ENCODE peak calls at places on chromosomes 7 and 10, in four cellular contexts. F is CD8-positive, alpha-beta T cell; A is right cardiac atrium; M is astrocyte of the spinal cord. T is an unnamed sample.

GRCh38 chr10:100562008-100562672 is 26.4 kb downstream of the HIF1AN start:
- DNase-seq in F (peak), A (peak), M (peak), T (no peak)

GRCh38 chr10:125201108-125201524 is 40.8 kb upstream of the CTBP2 start:
- DNase-seq in F (no peak), A (no peak), M (peak), T (peak)

GRCh38 chr10:10609379-10609955 is 408.2 kb upstream of the CELF2 start:
- DNase-seq in F (no peak), A (no peak), M (no peak), T (no peak)

GRCh38 chr10:93081296-93081695 is 7.6 kb downstream of the CYP26A1 start:
- DNase-seq in F (no peak), A (no peak), M (no peak), T (no peak)

GRCh38 chr7:22834028-22834427 is 11.4 kb upstream of the TOMM7 start:
- DNase-seq in F (no peak), A (no peak), M (no peak), T (no peak)

GRCh38 chr10:70321897-70322890 is 38.4 kb upstream of the NPFFR1 start:
- DNase-seq in F (no peak), A (peak), M (no peak), T (no peak)

GRCh38 chr10:11318812-11319598 is 292.4 kb downstream of the USP6NL start:
- DNase-seq in F (no peak), A (no peak), M (no peak), T (no peak)

GRCh38 chr7:108294595-108294994 is 161.6 kb downstream of the NRCAM start:
- DNase-seq in F (no peak), A (no peak), M (no peak), T (peak)

GRCh38 chr10:123455861-123456260 is 210.3 kb upstream of the GPR26 start:
- DNase-seq in F (no peak), A (no peak), M (no peak), T (no peak)

GRCh38 chr7:105439174-105439893 is 50.6 kb upstream of the SRPK2 start:
- DNase-seq in F (no peak), A (no peak), M (peak), T (no peak)

GRCh38 chr7:44224216-44224950 is 23.6 kb downstream of the YKT6 start:
- DNase-seq in F (no peak), A (peak), M (no peak), T (no peak)

DNA sequence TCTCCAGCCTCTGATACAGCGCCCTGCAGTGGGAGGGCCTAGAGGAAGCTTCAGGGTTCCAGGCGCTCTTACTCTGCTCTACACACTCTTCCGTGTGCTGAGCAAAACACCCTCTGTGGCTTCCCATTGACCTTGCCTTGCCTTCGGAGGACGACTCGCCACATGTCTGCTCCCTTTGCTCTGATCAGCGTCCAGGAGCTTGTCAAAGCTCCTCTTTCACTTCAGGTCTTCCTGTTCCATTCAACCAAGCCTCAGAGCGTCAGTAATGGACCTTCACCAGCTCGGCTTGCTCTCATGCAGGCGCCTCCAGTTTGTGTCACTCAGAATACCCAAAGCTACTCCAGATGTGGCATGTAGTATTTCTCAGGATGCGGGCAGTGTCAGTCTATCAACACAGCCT is 173.9 kb downstream of the ARID5B start:
- DNase-seq in F (no peak), A (peak), M (no peak), T (no peak)
- H3K4me3 ChIP-seq in F (no peak), A (no peak), M (no peak), T (no peak)

DNA sequence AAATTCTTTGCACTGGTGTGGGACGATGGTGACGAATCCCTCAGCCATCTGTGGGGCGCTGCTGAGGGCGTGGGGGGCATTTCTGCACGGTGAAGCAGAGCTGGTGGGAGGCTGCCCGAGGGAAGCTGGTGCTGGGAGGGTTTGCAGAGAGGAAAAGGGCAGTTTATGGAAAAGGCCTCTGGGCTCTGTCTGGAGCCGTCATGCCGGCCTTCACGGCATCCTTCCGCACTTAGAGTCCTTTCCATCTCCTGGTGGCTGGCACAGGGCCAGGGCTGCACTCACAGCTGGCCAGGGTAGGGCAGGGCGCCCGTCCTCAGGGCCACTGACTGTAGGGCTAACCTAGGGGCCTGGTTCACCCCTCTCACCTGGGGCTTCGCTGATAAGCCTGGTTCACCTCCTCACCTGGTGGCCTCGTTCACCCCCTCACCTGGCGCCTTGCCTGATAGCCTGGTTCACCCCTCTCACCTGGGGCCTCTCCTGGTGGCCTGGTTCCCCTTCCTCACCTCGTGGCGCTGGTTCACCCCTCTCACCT is 598 bp upstream of the AMZ1 start:
- DNase-seq in F (no peak), A (peak), M (no peak), T (no peak)
- H3K4me3 ChIP-seq in F (no peak), A (no peak), M (no peak), T (no peak)

DNA sequence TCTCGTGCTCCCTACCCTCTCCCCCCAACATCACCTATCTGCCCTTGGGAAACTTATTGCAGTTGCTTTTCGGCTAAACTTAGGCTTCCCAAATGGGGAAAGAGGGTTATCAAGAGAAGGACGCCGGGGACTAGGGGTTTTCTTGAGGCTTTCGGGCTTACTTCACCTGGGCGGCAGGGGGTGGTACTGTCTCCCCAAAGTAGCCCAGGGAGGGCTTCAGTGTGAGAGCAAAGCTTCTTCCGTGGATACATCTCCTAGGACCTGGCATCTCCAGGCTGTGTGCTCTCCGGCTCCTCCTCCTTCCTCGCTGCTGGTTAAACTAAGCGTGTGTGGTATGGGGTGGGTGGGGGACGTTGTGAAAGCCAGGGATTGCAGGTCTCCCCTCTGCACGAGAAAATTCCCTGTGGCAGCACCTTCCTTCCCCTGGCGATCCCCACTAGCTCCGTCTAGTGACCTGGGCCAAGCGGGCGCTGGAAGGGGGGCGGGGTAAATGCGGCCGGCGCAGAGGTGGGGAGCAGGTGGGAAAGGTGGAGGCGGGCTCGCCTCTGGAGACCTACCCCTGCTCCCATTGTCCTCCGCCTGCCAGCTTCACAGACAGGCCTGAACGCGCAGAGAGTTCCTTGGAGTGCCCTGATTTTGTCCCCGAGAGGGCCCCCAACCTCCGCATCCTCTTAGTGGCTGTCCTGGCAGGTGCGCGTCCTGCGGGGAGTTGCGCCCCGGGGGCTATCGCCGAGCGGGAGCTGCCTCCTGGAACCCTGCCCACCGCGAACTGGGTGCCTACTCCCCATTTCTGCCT is 1.2 kb downstream of the PLXDC2 start:
- DNase-seq in F (no peak), A (peak), M (no peak), T (no peak)
- H3K4me3 ChIP-seq in F (no peak), A (peak), M (peak), T (no peak)

GRCh38 chr10:5449823-5450222 is 37.5 kb downstream of the NET1 start:
- DNase-seq in F (no peak), A (no peak), M (peak), T (no peak)
- H3K4me3 ChIP-seq in F (no peak), A (peak), M (peak), T (no peak)

GRCh38 chr10:43573250-43574034 is 974 bp downstream of the ZNF239 start:
- DNase-seq in F (no peak), A (no peak), M (peak), T (no peak)
- H3K4me3 ChIP-seq in F (peak), A (peak), M (peak), T (no peak)